ENCODE peak calls at places on chromosomes 5 and 9, in four cellular contexts. Y is trophoblast cell, M is neuronal stem cell, B is H1. C is an unnamed sample.

GRCh38 chr5:128924299-128924698 is 41.0 kb upstream of the SLC27A6 start:
- DNase-seq in B (no peak), Y (no peak), M (no peak), C (no peak)

GRCh38 chr9:136950656-136951030 is 1.4 kb upstream of the LCN12 start:
- DNase-seq in B (no peak), Y (no peak), M (no peak), C (no peak)

GRCh38 chr9:99868845-99869244 is 37.6 kb upstream of the STX17 start:
- DNase-seq in B (no peak), Y (no peak), M (no peak), C (no peak)

GRCh38 chr9:113929634-113930092 is 53.6 kb downstream of the ZNF618 start:
- DNase-seq in M (no peak), B (no peak), Y (no peak), C (no peak)

GRCh38 chr9:91865041-91865440 is 85.0 kb downstream of the ROR2 start:
- DNase-seq in B (no peak), Y (no peak), M (no peak), C (no peak)

GRCh38 chr5:52469420-52469819 is 318.3 kb upstream of the ITGA1 start:
- DNase-seq in B (no peak), Y (no peak), M (no peak), C (no peak)

GRCh38 chr9:74497750-74498615 is 848 bp downstream of the RORB start:
- DNase-seq in M (peak), Y (no peak), B (peak), C (peak)

GRCh38 chr5:163535290-163535689 is 29.9 kb downstream of the MAT2B start:
- DNase-seq in M (no peak), Y (no peak), B (no peak), C (no peak)

GRCh38 chr5:97553829-97554452 is 370.9 kb upstream of the RIOK2 start:
- DNase-seq in B (no peak), Y (no peak), M (no peak), C (no peak)

GRCh38 chr5:57600321-57600720 is 117.7 kb upstream of the ACTBL2 start:
- DNase-seq in M (no peak), Y (no peak), B (no peak), C (no peak)

GRCh38 chr5:14190194-14191164 is 47.3 kb downstream of the TRIO start:
- DNase-seq in M (no peak), Y (peak), B (no peak), C (peak)

GRCh38 chr5:9356306-9356942 is 189.5 kb downstream of the SEMA5A start:
- DNase-seq in M (no peak), Y (no peak), B (no peak), C (no peak)

GRCh38 chr5:83374547-83374946 is 97.0 kb upstream of the VCAN start:
- DNase-seq in M (no peak), B (no peak), Y (no peak), C (peak)

GRCh38 chr9:16103613-16104012 is 550.8 kb downstream of the CCDC171 start:
- DNase-seq in B (no peak), M (no peak), Y (no peak), C (no peak)

GRCh38 chr9:131707677-131708612 is 31.9 kb downstream of the RAPGEF1 start:
- DNase-seq in B (no peak), M (no peak), Y (peak), C (peak)

GRCh38 chr9:83554278-83554677 is 16.1 kb upstream of the FRMD3 start:
- DNase-seq in B (no peak), M (no peak), Y (no peak), C (no peak)

GRCh38 chr5:177511181-177511580 is 1.6 kb upstream of the DOK3 start:
- DNase-seq in B (no peak), M (no peak), Y (no peak), C (no peak)

GRCh38 chr9:108634669-108635462 is 220.9 kb downstream of the ACTL7B start:
- DNase-seq in Y (no peak), M (no peak), B (no peak), C (no peak)

GRCh38 chr5:127870914-127871313 is 167.7 kb downstream of the CCDC192 start:
- DNase-seq in M (no peak), Y (no peak), B (no peak), C (no peak)

GRCh38 chr9:131094622-131095021 is 1.7 kb upstream of the AIF1L start:
- DNase-seq in M (no peak), B (no peak), Y (peak), C (peak)

GRCh38 chr5:59921816-59922215 is 28.3 kb upstream of the PDE4D start:
- DNase-seq in B (peak), M (no peak), Y (no peak), C (no peak)
- H2BK12ac ChIP-seq in B (peak), M (no peak), Y (no peak), C (no peak)

GRCh38 chr9:121773286-121773953 is 122.0 kb downstream of the DAB2IP start:
- DNase-seq in B (no peak), M (no peak), Y (no peak), C (no peak)
- H2BK12ac ChIP-seq in B (no peak), M (no peak), Y (no peak), C (no peak)

DNA sequence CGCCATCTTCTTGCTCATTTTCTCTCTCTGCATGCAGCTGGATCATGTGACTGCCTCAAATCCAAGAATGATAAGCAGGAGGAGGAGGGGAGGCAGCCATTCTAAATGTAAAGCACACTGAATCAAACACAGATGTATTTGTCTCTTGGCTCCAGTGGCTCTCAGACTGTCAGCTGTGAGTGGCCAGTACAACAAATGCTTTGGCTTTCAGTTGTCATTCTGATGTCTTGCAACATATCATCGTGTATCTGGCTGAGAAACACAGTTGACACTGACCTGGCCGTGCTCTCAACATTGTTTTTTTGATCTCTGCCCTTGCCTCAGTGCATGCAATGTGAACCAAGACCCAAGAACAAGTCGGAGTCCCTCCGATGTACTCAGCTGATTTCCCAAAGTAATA is 233.1 kb downstream of the ADAMTSL1 start:
- DNase-seq in M (no peak), B (no peak), Y (no peak), C (no peak)
- H2BK12ac ChIP-seq in M (no peak), B (no peak), Y (no peak), C (no peak)

GRCh38 chr9:94771096-94771495 is 44.6 kb downstream of the AOPEP start:
- DNase-seq in M (no peak), Y (no peak), B (no peak), C (no peak)
- H2BK12ac ChIP-seq in M (no peak), Y (no peak), B (no peak), C (no peak)

DNA sequence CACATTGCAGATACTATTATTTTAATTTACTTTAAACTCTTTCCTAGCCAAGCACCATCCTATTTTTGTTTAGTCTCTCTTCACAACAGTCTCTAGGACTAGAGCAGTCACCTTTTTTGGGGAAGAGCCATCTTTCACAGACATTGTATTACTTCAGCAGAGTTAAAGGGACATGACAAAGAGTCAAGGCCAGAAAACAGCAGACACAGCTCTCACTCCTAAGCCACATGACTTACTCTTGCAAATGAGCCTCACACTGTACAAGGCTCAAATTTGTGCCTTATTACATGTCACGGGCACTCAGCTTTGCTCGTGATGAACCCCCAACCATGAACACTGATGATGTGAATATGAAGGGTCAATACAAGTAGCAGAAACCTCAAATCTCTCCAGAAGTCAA is 104.3 kb downstream of the ZNF608 start:
- DNase-seq in B (peak), Y (no peak), M (no peak), C (peak)
- H2BK12ac ChIP-seq in B (no peak), Y (peak), M (no peak), C (peak)

DNA sequence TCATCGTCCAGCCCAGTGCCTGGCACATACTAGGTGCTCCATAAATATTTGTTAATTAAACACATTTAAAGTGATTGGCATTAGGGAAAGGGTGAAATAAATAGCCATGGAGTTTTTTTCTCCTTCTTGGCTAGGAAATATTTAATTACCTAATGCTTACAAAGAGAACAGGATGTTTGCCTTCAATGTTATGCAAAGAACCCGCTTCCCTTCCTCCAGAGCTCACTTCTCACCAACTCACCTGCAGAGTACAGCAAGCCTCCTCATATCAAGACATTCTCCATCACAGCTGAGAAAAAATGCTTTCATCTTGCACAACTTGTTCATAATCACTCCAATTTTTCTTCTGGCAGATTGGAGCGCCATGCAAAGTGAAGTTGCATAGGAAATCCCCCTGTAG is 161.7 kb upstream of the STK32A start:
- DNase-seq in M (no peak), B (no peak), Y (no peak), C (no peak)
- H2BK12ac ChIP-seq in M (no peak), B (peak), Y (no peak), C (no peak)

GRCh38 chr9:37465249-37466036 is at the start of gene ZBTB5:
- DNase-seq in Y (peak), M (peak), B (peak), C (peak)
- H2BK12ac ChIP-seq in Y (no peak), M (no peak), B (peak), C (no peak)